ENCODE peak calls at places on chromosomes 16 and 17, in ten cellular contexts. One of them, this sample, is unnamed. For H3K27me3, the result is how much of the 10 kb centered on the place peaks cover.

GRCh38 chr17:64491034-64491860 is 5.6 kb downstream of the POLG2 start:
- DNase-seq in AG04450: no peak
- DNase-seq in upper lobe of left lung: no peak
- DNase-seq in prostate gland: no peak
- DNase-seq in CD4-positive, alpha-beta T cell: peak
- DNase-seq in adrenal gland: peak
- DNase-seq in lung: peak
- DNase-seq in tibial artery: no peak
- DNase-seq in breast epithelium: no peak
- DNase-seq in lower lobe of right lung: no peak
- DNase-seq in this sample: peak

GRCh38 chr16:35187665-35188225 is 1728.3 kb downstream of the TP53TG3F start:
- DNase-seq in AG04450: no peak
- DNase-seq in upper lobe of left lung: no peak
- DNase-seq in prostate gland: no peak
- DNase-seq in CD4-positive, alpha-beta T cell: no peak
- DNase-seq in adrenal gland: no peak
- DNase-seq in lung: no peak
- DNase-seq in tibial artery: no peak
- DNase-seq in breast epithelium: no peak
- DNase-seq in lower lobe of right lung: no peak
- DNase-seq in this sample: no peak

GRCh38 chr17:45283711-45284110 is 21.8 kb upstream of the SPATA32 start:
- DNase-seq in AG04450: no peak
- DNase-seq in upper lobe of left lung: no peak
- DNase-seq in prostate gland: no peak
- DNase-seq in CD4-positive, alpha-beta T cell: no peak
- DNase-seq in adrenal gland: no peak
- DNase-seq in lung: no peak
- DNase-seq in tibial artery: no peak
- DNase-seq in breast epithelium: no peak
- DNase-seq in lower lobe of right lung: peak
- DNase-seq in this sample: no peak

GRCh38 chr17:49227436-49228261 is 2.9 kb downstream of the PHOSPHO1 start:
- DNase-seq in AG04450: peak
- DNase-seq in upper lobe of left lung: no peak
- DNase-seq in prostate gland: peak
- DNase-seq in CD4-positive, alpha-beta T cell: peak
- DNase-seq in adrenal gland: peak
- DNase-seq in lung: peak
- DNase-seq in tibial artery: peak
- DNase-seq in breast epithelium: no peak
- DNase-seq in lower lobe of right lung: peak
- DNase-seq in this sample: peak

GRCh38 chr17:2703606-2704005 is 8.0 kb downstream of the CLUH start:
- DNase-seq in AG04450: no peak
- DNase-seq in upper lobe of left lung: peak
- DNase-seq in prostate gland: no peak
- DNase-seq in CD4-positive, alpha-beta T cell: no peak
- DNase-seq in adrenal gland: no peak
- DNase-seq in lung: no peak
- DNase-seq in tibial artery: no peak
- DNase-seq in breast epithelium: peak
- DNase-seq in lower lobe of right lung: peak
- DNase-seq in this sample: no peak

GRCh38 chr17:12789075-12789975 is at the start of gene ARHGAP44:
- DNase-seq in AG04450: no peak
- DNase-seq in upper lobe of left lung: peak
- DNase-seq in prostate gland: peak
- DNase-seq in CD4-positive, alpha-beta T cell: no peak
- DNase-seq in adrenal gland: peak
- DNase-seq in lung: peak
- DNase-seq in tibial artery: peak
- DNase-seq in breast epithelium: peak
- DNase-seq in lower lobe of right lung: peak
- DNase-seq in this sample: no peak

GRCh38 chr16:12758031-12758669 is 45.5 kb downstream of the CPPED1 start:
- DNase-seq in AG04450: no peak
- DNase-seq in upper lobe of left lung: no peak
- DNase-seq in prostate gland: no peak
- DNase-seq in CD4-positive, alpha-beta T cell: no peak
- DNase-seq in adrenal gland: no peak
- DNase-seq in lung: no peak
- DNase-seq in tibial artery: no peak
- DNase-seq in breast epithelium: no peak
- DNase-seq in lower lobe of right lung: no peak
- DNase-seq in this sample: no peak

GRCh38 chr17:9488556-9488955 is 87.1 kb downstream of the STX8 start:
- DNase-seq in AG04450: no peak
- DNase-seq in upper lobe of left lung: no peak
- DNase-seq in prostate gland: no peak
- DNase-seq in CD4-positive, alpha-beta T cell: no peak
- DNase-seq in adrenal gland: no peak
- DNase-seq in lung: no peak
- DNase-seq in tibial artery: no peak
- DNase-seq in breast epithelium: no peak
- DNase-seq in lower lobe of right lung: no peak
- DNase-seq in this sample: no peak

GRCh38 chr16:4383591-4384495 is 12.2 kb downstream of the VASN start:
- DNase-seq in AG04450: no peak
- DNase-seq in upper lobe of left lung: peak
- DNase-seq in prostate gland: no peak
- DNase-seq in CD4-positive, alpha-beta T cell: no peak
- DNase-seq in adrenal gland: no peak
- DNase-seq in lung: no peak
- DNase-seq in tibial artery: no peak
- DNase-seq in breast epithelium: no peak
- DNase-seq in lower lobe of right lung: no peak
- DNase-seq in this sample: no peak

GRCh38 chr16:47069291-47069690 is 74.5 kb downstream of the NETO2 start:
- DNase-seq in AG04450: no peak
- DNase-seq in upper lobe of left lung: no peak
- DNase-seq in prostate gland: no peak
- DNase-seq in CD4-positive, alpha-beta T cell: no peak
- DNase-seq in adrenal gland: no peak
- DNase-seq in lung: no peak
- DNase-seq in tibial artery: no peak
- DNase-seq in breast epithelium: no peak
- DNase-seq in lower lobe of right lung: no peak
- DNase-seq in this sample: no peak

GRCh38 chr16:75087040-75087979 is 29.3 kb downstream of the LDHD start:
- DNase-seq in AG04450: peak
- DNase-seq in upper lobe of left lung: peak
- DNase-seq in prostate gland: no peak
- DNase-seq in CD4-positive, alpha-beta T cell: no peak
- DNase-seq in adrenal gland: no peak
- DNase-seq in lung: no peak
- DNase-seq in tibial artery: no peak
- DNase-seq in breast epithelium: no peak
- DNase-seq in lower lobe of right lung: no peak
- DNase-seq in this sample: no peak

GRCh38 chr17:32780721-32781120 is 96.2 kb downstream of the MYO1D start:
- DNase-seq in AG04450: no peak
- DNase-seq in upper lobe of left lung: no peak
- DNase-seq in prostate gland: no peak
- DNase-seq in CD4-positive, alpha-beta T cell: no peak
- DNase-seq in adrenal gland: no peak
- DNase-seq in lung: no peak
- DNase-seq in tibial artery: no peak
- DNase-seq in breast epithelium: no peak
- DNase-seq in lower lobe of right lung: no peak
- DNase-seq in this sample: no peak

GRCh38 chr17:59002848-59003247 is 103.8 kb downstream of the TRIM37 start:
- DNase-seq in AG04450: no peak
- DNase-seq in upper lobe of left lung: no peak
- DNase-seq in prostate gland: no peak
- DNase-seq in CD4-positive, alpha-beta T cell: no peak
- DNase-seq in adrenal gland: peak
- DNase-seq in lung: no peak
- DNase-seq in tibial artery: no peak
- DNase-seq in breast epithelium: no peak
- DNase-seq in lower lobe of right lung: no peak
- DNase-seq in this sample: no peak

GRCh38 chr17:68942389-68942788 is 12.8 kb downstream of the ABCA8 start:
- DNase-seq in AG04450: no peak
- DNase-seq in upper lobe of left lung: no peak
- DNase-seq in prostate gland: no peak
- DNase-seq in CD4-positive, alpha-beta T cell: no peak
- DNase-seq in adrenal gland: no peak
- DNase-seq in lung: no peak
- DNase-seq in tibial artery: no peak
- DNase-seq in breast epithelium: no peak
- DNase-seq in lower lobe of right lung: no peak
- DNase-seq in this sample: no peak

DNA sequence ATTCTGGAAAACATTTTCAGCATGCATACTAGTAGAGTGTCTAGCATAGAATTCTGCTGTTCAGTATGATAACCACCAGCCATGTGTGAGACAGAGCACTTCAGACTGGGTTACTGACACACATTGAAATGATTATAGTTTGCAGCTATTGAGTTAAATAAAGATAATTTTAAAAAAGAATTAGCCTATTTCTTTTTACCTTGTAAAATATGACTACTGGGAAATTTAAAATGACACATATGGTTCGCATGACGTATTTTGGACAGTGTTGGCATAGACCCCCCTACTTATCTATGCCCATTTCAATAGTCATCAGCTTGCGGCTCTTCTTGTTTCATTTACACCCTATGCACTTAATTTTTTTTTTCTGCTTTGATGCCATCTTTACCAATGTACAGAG is 4.7 kb upstream of the SDK2 start:
- DNase-seq in AG04450: no peak
- DNase-seq in upper lobe of left lung: no peak
- DNase-seq in prostate gland: no peak
- DNase-seq in CD4-positive, alpha-beta T cell: no peak
- DNase-seq in adrenal gland: no peak
- DNase-seq in lung: no peak
- DNase-seq in tibial artery: no peak
- DNase-seq in breast epithelium: no peak
- DNase-seq in lower lobe of right lung: no peak
- DNase-seq in this sample: no peak
- H3K27me3 ChIP-seq in AG04450: under half
- H3K27me3 ChIP-seq in upper lobe of left lung: under half
- H3K27me3 ChIP-seq in prostate gland: under half
- H3K27me3 ChIP-seq in CD4-positive, alpha-beta T cell: under half
- H3K27me3 ChIP-seq in adrenal gland: under half
- H3K27me3 ChIP-seq in lung: under half
- H3K27me3 ChIP-seq in tibial artery: under half
- H3K27me3 ChIP-seq in breast epithelium: under half
- H3K27me3 ChIP-seq in lower lobe of right lung: under half
- H3K27me3 ChIP-seq in this sample: under half

DNA sequence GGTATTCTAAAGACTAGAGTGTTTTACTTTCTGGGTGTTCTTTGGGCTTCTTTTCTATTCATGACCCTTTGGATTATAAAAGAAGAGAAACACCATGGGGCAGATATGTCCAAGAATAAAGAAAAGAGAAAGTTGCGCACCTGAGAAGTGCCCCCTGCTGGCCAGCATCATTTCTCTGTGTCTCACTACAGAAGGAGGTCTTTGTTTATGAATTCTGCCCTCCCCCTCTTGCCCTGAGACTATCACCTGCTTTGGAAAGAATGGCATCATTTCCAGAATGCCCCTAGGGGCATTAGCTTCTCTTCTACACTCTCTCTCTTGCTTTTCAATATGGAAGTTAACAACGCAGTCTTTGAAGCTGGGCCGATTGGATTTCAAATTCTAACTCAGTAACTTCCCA is 45.0 kb downstream of the CDH13 start:
- DNase-seq in AG04450: no peak
- DNase-seq in upper lobe of left lung: no peak
- DNase-seq in prostate gland: no peak
- DNase-seq in CD4-positive, alpha-beta T cell: no peak
- DNase-seq in adrenal gland: no peak
- DNase-seq in lung: no peak
- DNase-seq in tibial artery: no peak
- DNase-seq in breast epithelium: no peak
- DNase-seq in lower lobe of right lung: no peak
- DNase-seq in this sample: peak
- TF ChIP-seq CTCF in AG04450: peak
- TF ChIP-seq CTCF in upper lobe of left lung: no peak
- TF ChIP-seq CTCF in prostate gland: no peak
- TF ChIP-seq CTCF in CD4-positive, alpha-beta T cell: peak
- TF ChIP-seq CTCF in adrenal gland: no peak
- TF ChIP-seq CTCF in lung: no peak
- TF ChIP-seq CTCF in tibial artery: no peak
- TF ChIP-seq CTCF in breast epithelium: no peak
- TF ChIP-seq CTCF in lower lobe of right lung: peak
- TF ChIP-seq CTCF in this sample: peak

GRCh38 chr16:50771366-50771765 is 29.5 kb downstream of the CYLD start:
- DNase-seq in AG04450: peak
- DNase-seq in upper lobe of left lung: no peak
- DNase-seq in prostate gland: no peak
- DNase-seq in CD4-positive, alpha-beta T cell: no peak
- DNase-seq in adrenal gland: no peak
- DNase-seq in lung: no peak
- DNase-seq in tibial artery: no peak
- DNase-seq in breast epithelium: no peak
- DNase-seq in lower lobe of right lung: no peak
- DNase-seq in this sample: no peak
- H3K27ac ChIP-seq in AG04450: no peak
- H3K27ac ChIP-seq in upper lobe of left lung: no peak
- H3K27ac ChIP-seq in prostate gland: no peak
- H3K27ac ChIP-seq in CD4-positive, alpha-beta T cell: no peak
- H3K27ac ChIP-seq in adrenal gland: no peak
- H3K27ac ChIP-seq in lung: no peak
- H3K27ac ChIP-seq in tibial artery: no peak
- H3K27ac ChIP-seq in breast epithelium: no peak
- H3K27ac ChIP-seq in lower lobe of right lung: no peak
- H3K27ac ChIP-seq in this sample: no peak

GRCh38 chr16:1338119-1338730 is 4.8 kb downstream of the BAIAP3 start:
- DNase-seq in AG04450: no peak
- DNase-seq in upper lobe of left lung: peak
- DNase-seq in prostate gland: no peak
- DNase-seq in CD4-positive, alpha-beta T cell: peak
- DNase-seq in adrenal gland: peak
- DNase-seq in lung: no peak
- DNase-seq in tibial artery: no peak
- DNase-seq in breast epithelium: no peak
- DNase-seq in lower lobe of right lung: no peak
- DNase-seq in this sample: peak

GRCh38 chr16:1340730-1341494 is 7.5 kb downstream of the BAIAP3 start:
- DNase-seq in AG04450: no peak
- DNase-seq in upper lobe of left lung: peak
- DNase-seq in prostate gland: no peak
- DNase-seq in CD4-positive, alpha-beta T cell: no peak
- DNase-seq in adrenal gland: no peak
- DNase-seq in lung: no peak
- DNase-seq in tibial artery: no peak
- DNase-seq in breast epithelium: no peak
- DNase-seq in lower lobe of right lung: no peak
- DNase-seq in this sample: no peak

GRCh38 chr16:1337486-1337885 is 4.0 kb downstream of the BAIAP3 start:
- DNase-seq in AG04450: no peak
- DNase-seq in upper lobe of left lung: peak
- DNase-seq in prostate gland: no peak
- DNase-seq in CD4-positive, alpha-beta T cell: no peak
- DNase-seq in adrenal gland: no peak
- DNase-seq in lung: no peak
- DNase-seq in tibial artery: no peak
- DNase-seq in breast epithelium: no peak
- DNase-seq in lower lobe of right lung: no peak
- DNase-seq in this sample: no peak

GRCh38 chr16:1336619-1337018 is 3.2 kb downstream of the BAIAP3 start:
- DNase-seq in AG04450: no peak
- DNase-seq in upper lobe of left lung: peak
- DNase-seq in prostate gland: no peak
- DNase-seq in CD4-positive, alpha-beta T cell: no peak
- DNase-seq in adrenal gland: no peak
- DNase-seq in lung: no peak
- DNase-seq in tibial artery: no peak
- DNase-seq in breast epithelium: no peak
- DNase-seq in lower lobe of right lung: no peak
- DNase-seq in this sample: no peak

GRCh38 chr16:1338855-1339675 is 5.6 kb downstream of the BAIAP3 start:
- DNase-seq in AG04450: no peak
- DNase-seq in upper lobe of left lung: peak
- DNase-seq in prostate gland: no peak
- DNase-seq in CD4-positive, alpha-beta T cell: no peak
- DNase-seq in adrenal gland: no peak
- DNase-seq in lung: no peak
- DNase-seq in tibial artery: no peak
- DNase-seq in breast epithelium: no peak
- DNase-seq in lower lobe of right lung: no peak
- DNase-seq in this sample: no peak
- H3K27me3 ChIP-seq in AG04450: under half
- H3K27me3 ChIP-seq in upper lobe of left lung: under half
- H3K27me3 ChIP-seq in prostate gland: under half
- H3K27me3 ChIP-seq in CD4-positive, alpha-beta T cell: under half
- H3K27me3 ChIP-seq in adrenal gland: under half
- H3K27me3 ChIP-seq in lung: under half
- H3K27me3 ChIP-seq in tibial artery: under half
- H3K27me3 ChIP-seq in breast epithelium: under half
- H3K27me3 ChIP-seq in lower lobe of right lung: under half
- H3K27me3 ChIP-seq in this sample: under half

This sample was measured in CD8-positive, alpha-beta T cell.